ENCODE peak calls at places on chromosomes 7 and 10, in seven cellular contexts. Y, W, E, M, N, V and H are unnamed samples.

GRCh38 chr7:2934984-2935740 is 91.1 kb upstream of the GNA12 start:
- DNase-seq in W (no peak), M (peak), Y (no peak), N (peak), E (no peak), V (no peak), H (peak)

GRCh38 chr7:91264083-91264923 is at the start of gene FZD1:
- DNase-seq in W (peak), Y (peak), V (peak), M (peak), E (peak), N (peak), H (peak)

GRCh38 chr10:110214380-110214826 is 7.0 kb downstream of the MXI1 start:
- DNase-seq in M (no peak), N (no peak), V (peak), W (no peak), Y (no peak), E (no peak), H (no peak)

GRCh38 chr7:22728416-22729029 is 1.5 kb downstream of the IL6 start:
- DNase-seq in E (no peak), V (peak), Y (peak), N (no peak), M (no peak), W (no peak), H (no peak)

GRCh38 chr7:37186753-37187152 is 261.9 kb downstream of the ELMO1 start:
- DNase-seq in E (no peak), W (no peak), M (no peak), Y (no peak), N (no peak), V (no peak), H (no peak)

GRCh38 chr7:50812847-50813475 is 30.3 kb upstream of the GRB10 start:
- DNase-seq in V (peak), Y (peak), E (no peak), W (peak), M (peak), N (no peak), H (peak)

GRCh38 chr10:49562893-49563292 is 24.0 kb upstream of the ERCC6 start:
- DNase-seq in E (no peak), W (no peak), V (no peak), Y (no peak), M (no peak), N (no peak), H (no peak)

GRCh38 chr7:15123901-15124300 is 221.3 kb upstream of the DGKB start:
- DNase-seq in E (no peak), N (no peak), V (no peak), W (no peak), Y (no peak), M (no peak), H (no peak)

GRCh38 chr7:21542891-21543527 is at the start of gene DNAH11:
- DNase-seq in V (peak), M (peak), W (no peak), N (peak), Y (peak), E (peak), H (no peak)

GRCh38 chr10:24900888-24901685 is 51.3 kb downstream of the PRTFDC1 start:
- DNase-seq in E (no peak), V (no peak), N (no peak), Y (no peak), W (no peak), M (no peak), H (no peak)

GRCh38 chr10:74223755-74224530 is 72.9 kb downstream of the ADK start:
- DNase-seq in E (no peak), Y (peak), V (no peak), N (no peak), M (no peak), W (no peak), H (no peak)

GRCh38 chr10:75269605-75270004 is 33.8 kb upstream of the COMTD1 start:
- DNase-seq in E (no peak), W (no peak), M (no peak), Y (no peak), V (peak), N (no peak), H (no peak)

GRCh38 chr10:75042292-75042974 is 69.0 kb upstream of the SAMD8 start:
- DNase-seq in M (peak), V (no peak), E (no peak), W (no peak), N (no peak), Y (no peak), H (no peak)

GRCh38 chr10:99403674-99404073 is 26.8 kb downstream of the GOT1 start:
- DNase-seq in M (no peak), W (no peak), N (no peak), E (no peak), V (no peak), Y (no peak), H (no peak)

GRCh38 chr10:17003666-17004065 is 125.9 kb downstream of the CUBN start:
- DNase-seq in N (no peak), W (no peak), V (no peak), Y (no peak), M (no peak), E (no peak), H (no peak)

GRCh38 chr10:79158402-79159097 is 89.8 kb downstream of the ZMIZ1 start:
- DNase-seq in V (peak), M (no peak), E (no peak), Y (no peak), N (peak), W (no peak), H (no peak)

GRCh38 chr10:14236341-14236740 is 94.4 kb downstream of the FRMD4A start:
- DNase-seq in E (no peak), N (no peak), V (no peak), M (no peak), Y (no peak), W (no peak), H (no peak)

GRCh38 chr10:31426425-31426824 is 107.4 kb downstream of the ZEB1 start:
- DNase-seq in N (no peak), E (no peak), Y (no peak), M (no peak), V (no peak), W (no peak), H (no peak)

GRCh38 chr10:84391326-84391725 is 62.9 kb downstream of the CCSER2 start:
- DNase-seq in Y (no peak), E (no peak), W (no peak), V (no peak), N (no peak), M (no peak), H (no peak)

GRCh38 chr10:69045441-69046300 is 42.2 kb upstream of the SRGN start:
- DNase-seq in V (no peak), N (no peak), Y (no peak), M (no peak), W (no peak), E (no peak), H (no peak)

GRCh38 chr10:88668465-88668864 is 4.2 kb downstream of the LIPF start:
- DNase-seq in W (no peak), N (no peak), V (no peak), Y (no peak), M (no peak), E (no peak), H (no peak)

GRCh38 chr10:129890170-129890569 is 73.9 kb downstream of the EBF3 start:
- DNase-seq in M (no peak), E (no peak), W (no peak), V (no peak), Y (no peak), N (no peak), H (no peak)

GRCh38 chr10:49304137-49304536 is 5.2 kb downstream of the C10orf71 start:
- DNase-seq in M (no peak), N (no peak), V (no peak), Y (no peak), E (no peak), W (no peak), H (no peak)

GRCh38 chr10:88515235-88515634 is 67.9 kb downstream of the RNLS start:
- DNase-seq in N (no peak), Y (no peak), M (no peak), E (no peak), V (no peak), W (no peak), H (no peak)

GRCh38 chr10:118912961-118913360 is 116.6 kb upstream of the NANOS1 start:
- DNase-seq in Y (no peak), E (no peak), W (no peak), N (no peak), V (no peak), M (no peak), H (no peak)

GRCh38 chr7:39921505-39922250 is 28.4 kb upstream of the CDK13 start:
- DNase-seq in W (no peak), E (no peak), Y (no peak), M (no peak), V (peak), N (no peak), H (no peak)

DNA sequence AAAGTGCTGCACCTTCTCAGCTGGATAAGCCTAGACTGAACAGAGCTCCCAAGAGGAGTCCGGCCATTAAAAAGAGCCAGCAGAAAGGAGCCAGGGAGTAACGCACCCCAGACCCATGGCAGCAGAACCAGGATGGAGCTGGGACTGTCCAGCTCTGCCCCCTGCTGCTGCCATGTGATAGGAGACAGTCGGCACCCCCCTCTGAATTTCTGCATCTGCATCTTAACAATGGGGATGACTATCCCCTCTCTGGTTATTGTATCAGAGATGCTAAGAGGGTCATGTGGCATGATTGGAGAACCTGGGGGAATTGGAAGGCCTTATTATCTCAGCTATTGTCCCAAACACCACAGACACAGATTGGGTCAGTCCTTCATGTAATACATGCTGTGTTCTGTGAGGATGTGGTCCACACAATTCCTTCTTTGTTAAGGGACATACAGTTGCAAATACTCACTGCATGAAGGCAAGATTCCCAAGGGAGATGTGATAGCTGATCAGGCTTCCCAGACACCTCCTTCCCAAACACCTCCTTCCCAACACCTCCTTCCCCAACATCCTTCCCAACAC is 29.3 kb downstream of the PLEKHS1 start:
- DNase-seq in M (no peak), N (peak), W (no peak), V (no peak), Y (no peak), E (no peak), H (no peak)
- TF ChIP-seq CTCF in M (no peak), N (peak), W (no peak), V (peak), Y (no peak), E (peak), H (no peak)

DNA sequence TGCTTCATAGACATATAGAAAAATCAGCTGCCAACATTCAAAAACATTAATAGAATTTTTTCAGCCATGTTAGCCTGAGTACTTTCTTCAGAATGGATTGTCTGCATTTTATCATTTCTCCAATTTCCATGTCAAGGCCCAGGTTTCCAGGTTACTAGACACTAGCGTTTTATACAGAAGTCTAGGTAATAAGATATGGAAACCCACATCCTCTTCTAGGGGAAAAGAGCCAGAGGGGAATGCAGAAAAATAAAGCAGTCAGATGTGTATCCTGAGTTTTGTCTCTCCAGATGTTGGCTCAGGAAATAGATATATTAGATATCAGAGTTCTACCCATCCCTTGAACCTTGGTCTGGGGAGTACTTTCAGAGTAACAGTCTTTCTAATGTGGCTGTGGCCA is 20.4 kb downstream of the GIMAP4 start:
- DNase-seq in V (no peak), N (no peak), E (no peak), M (no peak), Y (no peak), W (no peak), H (no peak)
- H3K4me3 ChIP-seq in V (no peak), N (no peak), E (no peak), M (no peak), Y (no peak), W (no peak), H (no peak)

GRCh38 chr7:130087364-130087763 is 17.0 kb downstream of the KLHDC10 start:
- DNase-seq in E (no peak), Y (no peak), N (no peak), W (no peak), V (no peak), M (no peak), H (no peak)
- TF ChIP-seq EP300 in E (no peak), Y (no peak), N (peak), W (no peak), V (no peak), M (no peak), H (no peak)

GRCh38 chr10:18312385-18313145 is 172.3 kb downstream of the CACNB2 start:
- DNase-seq in V (peak), E (no peak), N (peak), Y (peak), W (no peak), M (no peak), H (no peak)
- TF ChIP-seq CTCF in V (peak), E (no peak), N (peak), Y (peak), W (peak), M (peak), H (peak)

GRCh38 chr7:112083776-112084175 is 122.4 kb downstream of the DOCK4 start:
- DNase-seq in E (no peak), W (no peak), V (no peak), N (no peak), M (no peak), Y (no peak), H (no peak)
- H3K4me3 ChIP-seq in E (no peak), W (no peak), V (no peak), N (no peak), M (no peak), Y (no peak), H (no peak)

GRCh38 chr10:43965033-43965917 is 316.6 kb upstream of the ZNF32 start:
- DNase-seq in M (no peak), Y (no peak), E (no peak), N (no peak), W (no peak), V (no peak), H (no peak)
- TF ChIP-seq EP300 in M (no peak), Y (no peak), E (no peak), N (no peak), W (peak), V (no peak), H (no peak)